ENCODE peak calls at places on chromosomes 11 and 22, in five cellular contexts. W is A549, O is transverse colon, J is ovary, V is sigmoid colon. T is an unnamed sample.

GRCh38 chr11:106236295-106236694 is 158.8 kb downstream of the AASDHPPT start:
- DNase-seq in W (no peak), O (no peak), J (no peak), V (no peak), T (no peak)

GRCh38 chr11:8099291-8099899 is 18.4 kb downstream of the TUB start:
- DNase-seq in W (peak), O (peak), J (peak), V (peak), T (peak)

GRCh38 chr22:42343551-42344081 is 73.2 kb upstream of the TCF20 start:
- DNase-seq in W (no peak), O (no peak), J (no peak), V (no peak), T (no peak)

GRCh38 chr22:29272624-29273023 is 4.6 kb downstream of the EWSR1 start:
- DNase-seq in W (no peak), O (no peak), J (no peak), V (no peak), T (no peak)

GRCh38 chr11:125165664-125166346 is 1.3 kb downstream of the PKNOX2 start:
- DNase-seq in W (no peak), O (no peak), J (peak), V (peak), T (no peak)

GRCh38 chr11:119320593-119321524 is 3.9 kb upstream of the MCAM start:
- DNase-seq in W (peak), O (peak), J (peak), V (peak), T (peak)

GRCh38 chr22:49671331-49672012 is 156.2 kb downstream of the BRD1 start:
- DNase-seq in W (no peak), O (no peak), J (no peak), V (no peak), T (no peak)

GRCh38 chr11:10666556-10666955 is 27.0 kb downstream of the IRAG1 start:
- DNase-seq in W (peak), O (no peak), J (no peak), V (no peak), T (no peak)

GRCh38 chr11:132106336-132106982 is 736.0 kb downstream of the NTM start:
- DNase-seq in W (no peak), O (no peak), J (no peak), V (no peak), T (no peak)

GRCh38 chr11:108743851-108744250 is 79.0 kb downstream of the DDX10 start:
- DNase-seq in W (no peak), O (no peak), J (no peak), V (no peak), T (no peak)

GRCh38 chr11:122109932-122110331 is 6.1 kb downstream of the BLID start:
- DNase-seq in W (no peak), O (no peak), J (no peak), V (no peak), T (no peak)

GRCh38 chr11:66886671-66887221 is 29.9 kb downstream of the LRFN4 start:
- DNase-seq in W (peak), O (no peak), J (no peak), V (no peak), T (no peak)

GRCh38 chr11:112160452-112160851 is 3.4 kb downstream of the IL18 start:
- DNase-seq in W (no peak), O (no peak), J (no peak), V (no peak), T (no peak)

GRCh38 chr11:128689586-128689945 is 4.3 kb upstream of the FLI1 start:
- DNase-seq in W (no peak), O (no peak), J (no peak), V (no peak), T (no peak)

GRCh38 chr11:88454881-88455280 is 117.3 kb upstream of the CTSC start:
- DNase-seq in W (no peak), O (no peak), J (no peak), V (no peak), T (no peak)

GRCh38 chr11:120065876-120066275 is 72.0 kb downstream of the TRIM29 start:
- DNase-seq in W (no peak), O (no peak), J (no peak), V (no peak), T (peak)

GRCh38 chr11:123838199-123838598 is 32.0 kb upstream of the OR6M1 start:
- DNase-seq in W (no peak), O (no peak), J (no peak), V (no peak), T (no peak)

GRCh38 chr11:69483170-69483569 is 1.7 kb downstream of the LINC01488 start:
- DNase-seq in W (no peak), O (no peak), J (no peak), V (no peak), T (no peak)

GRCh38 chr11:126544311-126545056 is 189.0 kb downstream of the ST3GAL4 start:
- DNase-seq in W (no peak), O (peak), J (no peak), V (peak), T (no peak)

DNA sequence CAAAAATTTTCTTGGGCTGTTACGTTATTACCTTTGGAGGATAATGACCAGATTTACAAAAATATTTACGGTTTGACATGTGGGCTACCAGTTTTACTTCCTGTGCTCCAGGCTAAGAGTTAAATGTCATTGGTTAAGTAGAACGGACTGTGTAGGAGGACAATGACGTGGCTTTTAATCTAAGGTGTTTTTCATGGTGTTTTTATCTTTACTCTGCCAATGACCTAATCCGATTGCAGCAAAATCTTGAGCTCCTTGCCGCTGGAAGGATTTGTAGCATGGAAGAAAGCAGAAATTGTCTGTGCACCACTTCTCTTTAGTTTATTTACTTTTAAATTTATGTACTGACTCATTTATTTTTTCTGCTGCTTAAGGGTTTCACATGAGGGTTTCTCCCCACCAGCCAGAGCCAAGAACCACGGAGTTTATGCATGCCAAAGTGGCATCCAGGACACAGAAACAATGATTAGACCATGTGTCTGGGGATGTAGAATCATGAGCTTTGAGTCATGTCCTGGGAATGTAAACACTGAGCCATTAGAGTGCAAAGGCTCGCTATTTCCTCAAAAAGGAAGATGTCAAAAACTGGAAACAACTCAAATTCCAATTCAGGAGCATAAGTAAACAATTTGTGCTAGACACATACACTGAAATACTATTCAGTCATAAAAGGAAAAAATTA is 1.9 kb upstream of the CARD16 start:
- DNase-seq in W (peak), O (peak), J (peak), V (peak), T (no peak)
- TF ChIP-seq EP300 in W (peak), O (no peak), J (no peak), V (peak), T (no peak)

GRCh38 chr11:65794570-65795510 is 8.0 kb downstream of the OVOL1 start:
- DNase-seq in W (no peak), O (no peak), J (no peak), V (no peak), T (no peak)

GRCh38 chr11:65791719-65792213 is 4.9 kb downstream of the OVOL1 start:
- DNase-seq in W (no peak), O (peak), J (no peak), V (no peak), T (no peak)

GRCh38 chr11:65793144-65793581 is 6.3 kb downstream of the OVOL1 start:
- DNase-seq in W (no peak), O (peak), J (no peak), V (no peak), T (no peak)

GRCh38 chr11:65792456-65792855 is 5.6 kb downstream of the OVOL1 start:
- DNase-seq in W (no peak), O (no peak), J (no peak), V (no peak), T (no peak)

DNA sequence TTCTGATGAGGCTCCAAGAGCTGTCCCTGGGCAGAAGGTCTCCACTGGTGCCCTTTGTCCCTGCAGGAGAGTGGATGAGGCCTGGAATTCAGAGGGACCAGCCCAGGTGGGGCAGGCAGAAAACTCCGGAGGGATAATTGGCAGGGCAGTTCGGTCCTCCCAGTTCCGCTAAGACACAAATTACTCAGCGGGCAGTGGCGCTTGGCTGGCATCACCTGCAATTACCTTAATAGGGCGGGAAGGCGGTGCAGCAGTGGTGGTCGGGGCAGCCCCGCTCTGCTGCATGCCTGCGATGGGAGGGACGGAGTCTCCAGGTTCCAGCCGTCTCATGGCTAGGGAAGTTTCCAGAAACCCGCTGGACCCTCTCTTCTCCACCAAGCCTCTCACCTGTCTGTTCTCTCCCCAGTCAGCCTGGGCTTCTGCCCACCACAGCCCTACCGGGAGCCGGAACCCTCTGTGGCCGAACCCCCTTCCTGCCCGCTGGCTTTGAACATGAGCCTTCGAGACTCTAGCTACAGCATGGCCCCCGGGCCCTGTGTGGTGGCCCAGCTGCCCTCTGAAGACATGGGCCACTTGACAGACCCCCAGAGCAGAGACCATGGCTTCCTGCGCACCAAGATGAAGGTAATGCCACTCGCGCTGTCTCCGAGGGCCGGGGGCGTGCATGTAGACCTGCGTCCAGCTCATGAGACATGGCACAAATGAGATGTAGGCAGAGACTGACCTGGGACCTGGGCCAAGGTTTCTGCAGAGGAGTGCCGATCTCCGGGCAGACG is 7.0 kb downstream of the OVOL1 start:
- DNase-seq in W (no peak), O (peak), J (no peak), V (no peak), T (no peak)
- TF ChIP-seq EP300 in W (no peak), O (no peak), J (no peak), V (no peak), T (no peak)

GRCh38 chr11:44839458-44840084 is 111.1 kb downstream of the TP53I11 start:
- DNase-seq in W (no peak), O (no peak), J (no peak), V (no peak), T (no peak)
- TF ChIP-seq EP300 in W (no peak), O (no peak), J (no peak), V (no peak), T (no peak)

DNA sequence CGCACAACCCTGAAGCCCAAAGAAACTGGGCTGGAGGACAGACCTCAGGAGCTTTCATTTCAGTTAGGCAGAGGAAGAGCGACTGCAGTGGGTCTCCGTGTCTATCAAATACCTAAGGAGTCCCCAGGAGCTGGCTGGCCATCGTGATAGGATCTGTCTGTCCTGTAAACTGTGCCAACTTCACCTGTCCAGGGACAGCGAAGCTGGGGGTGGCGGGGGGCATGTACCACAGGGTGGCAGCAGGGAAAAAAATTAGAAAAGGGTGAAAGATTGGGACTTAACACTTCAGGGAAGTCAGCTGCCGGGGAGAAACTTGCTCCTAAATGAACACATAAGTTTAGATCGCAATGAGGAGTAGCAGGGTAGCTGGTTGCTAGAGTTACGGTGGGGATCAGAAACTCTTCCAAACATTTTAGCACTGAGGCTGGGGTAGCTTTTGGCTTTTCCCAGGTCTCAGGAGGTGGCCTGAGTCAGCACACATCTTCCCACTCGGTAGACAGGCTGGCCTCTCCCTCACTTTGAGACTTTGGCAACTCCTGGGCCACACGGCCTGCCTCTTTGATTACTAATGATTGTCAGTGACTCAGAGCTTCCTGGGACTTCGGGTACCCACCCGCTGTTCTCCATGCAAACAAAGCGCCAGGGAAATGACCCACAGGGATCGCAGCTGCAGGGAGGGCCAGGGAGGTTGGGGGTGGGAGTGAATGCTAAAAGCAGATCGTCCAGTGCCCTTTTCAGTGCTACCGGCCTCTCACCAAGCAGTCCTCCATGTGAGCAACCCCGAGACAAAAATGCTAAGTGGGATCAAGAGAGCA is 2.9 kb upstream of the MTFP1 start:
- DNase-seq in W (peak), O (peak), J (peak), V (peak), T (peak)
- TF ChIP-seq EP300 in W (peak), O (no peak), J (no peak), V (no peak), T (no peak)

DNA sequence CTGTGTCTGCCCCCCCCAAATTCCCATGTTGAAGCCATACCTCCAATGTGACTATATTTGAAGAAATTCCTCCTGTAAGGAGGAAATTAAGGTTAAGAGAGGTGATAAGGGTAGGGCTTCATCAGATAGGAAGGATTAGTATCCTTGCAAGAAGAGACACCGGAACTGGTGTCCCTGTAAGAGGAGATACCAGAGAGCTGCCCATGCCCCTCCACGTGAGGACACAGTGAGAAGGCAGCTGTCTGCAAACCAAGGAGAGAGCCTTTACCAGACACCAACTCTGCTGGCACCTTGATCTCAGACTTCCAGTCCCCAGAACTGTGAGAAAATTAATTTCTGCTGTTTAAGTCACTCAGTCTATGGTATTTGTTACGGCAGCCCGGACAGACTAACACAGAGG is 109.3 kb downstream of the ARFGAP2 start:
- DNase-seq in W (no peak), O (no peak), J (no peak), V (no peak), T (no peak)
- TF ChIP-seq EP300 in W (no peak), O (no peak), J (no peak), V (no peak), T (no peak)

GRCh38 chr11:61607426-61607825 is 26.6 kb upstream of the SYT7 start:
- DNase-seq in W (no peak), O (no peak), J (no peak), V (no peak), T (no peak)

GRCh38 chr11:61607920-61608599 is 27.2 kb upstream of the SYT7 start:
- DNase-seq in W (no peak), O (no peak), J (no peak), V (no peak), T (no peak)

GRCh38 chr11:61609970-61610347 is 29.1 kb upstream of the SYT7 start:
- DNase-seq in W (peak), O (no peak), J (no peak), V (no peak), T (no peak)

GRCh38 chr11:61610905-61611304 is 30.0 kb upstream of the SYT7 start:
- DNase-seq in W (no peak), O (no peak), J (no peak), V (no peak), T (no peak)

GRCh38 chr11:61609000-61609969 is 28.4 kb upstream of the SYT7 start:
- DNase-seq in W (no peak), O (peak), J (no peak), V (no peak), T (no peak)
- TF ChIP-seq EP300 in W (no peak), O (peak), J (no peak), V (no peak), T (no peak)

GRCh38 chr11:27443746-27444465 is 28.7 kb downstream of the LGR4 start:
- DNase-seq in W (no peak), O (no peak), J (no peak), V (no peak), T (no peak)
- TF ChIP-seq EP300 in W (no peak), O (no peak), J (no peak), V (no peak), T (no peak)

GRCh38 chr11:77821349-77821851 is 456 bp downstream of the AAMDC start:
- DNase-seq in W (peak), O (peak), J (peak), V (peak), T (no peak)
- TF ChIP-seq EP300 in W (no peak), O (no peak), J (no peak), V (no peak), T (no peak)

DNA sequence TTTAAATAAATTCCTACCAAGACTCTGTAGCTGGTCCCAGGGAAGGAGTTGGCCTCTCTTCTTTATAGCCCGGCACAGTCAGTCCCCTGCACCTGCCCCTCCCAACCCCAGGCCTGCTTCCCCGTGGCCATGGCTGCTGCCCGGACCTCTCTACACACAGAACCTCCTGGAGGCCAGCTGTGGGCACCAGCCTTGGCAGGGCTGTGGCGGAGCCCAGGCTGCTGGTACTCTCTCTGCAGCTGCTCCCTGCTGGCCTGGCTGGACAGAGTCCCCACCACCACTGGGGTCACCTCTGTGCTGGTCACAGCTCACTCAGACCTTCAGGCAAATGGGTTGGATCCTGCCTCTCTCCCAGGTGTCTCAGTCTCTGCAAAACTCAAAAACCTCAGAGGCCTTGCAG is 69.3 kb downstream of the LRP5 start:
- DNase-seq in W (no peak), O (no peak), J (no peak), V (no peak), T (no peak)
- TF ChIP-seq EP300 in W (no peak), O (no peak), J (no peak), V (no peak), T (no peak)

T was measured in esophagus muscularis mucosa.